ENCODE peak calls at places on chromosomes 3 and 15, in eight cellular contexts. R is fibroblast of lung, Y is SK-N-SH, X is endothelial cell of umbilical vein, N is right cardiac atrium, M is HCT116, H is IMR-90, W is A549. P is an unnamed sample.

GRCh38 chr3:67647390-67647878 is 7.0 kb downstream of the SUCLG2 start:
- DNase-seq in H (peak; percentile 99), R (peak; percentile 99), Y (no peak), N (peak; percentile 43), M (peak; percentile 69), X (peak; percentile 44), W (peak; percentile 98), P (peak; percentile 90)

GRCh38 chr3:194315088-194315964 is 35.8 kb downstream of the CPN2 start:
- DNase-seq in W (peak; percentile 86), R (peak; percentile 86), H (peak; percentile 63), X (peak; percentile 84), M (peak; percentile 63), N (peak; percentile 95), Y (peak; percentile 94), P (peak; percentile 89)

GRCh38 chr15:70160267-70160666 is 62.5 kb upstream of the TLE3 start:
- DNase-seq in N (no peak), W (no peak), M (no peak), X (peak; percentile 59), Y (no peak), H (no peak), R (no peak), P (no peak)

GRCh38 chr3:46571684-46572083 is 5.6 kb upstream of the LRRC2 start:
- DNase-seq in W (no peak), H (no peak), X (no peak), N (no peak), Y (no peak), M (no peak), R (no peak), P (no peak)

GRCh38 chr3:128383316-128384235 is 83.1 kb downstream of the DNAJB8 start:
- DNase-seq in H (peak; percentile 44), X (peak; percentile 86), N (peak; percentile 84), Y (peak; percentile 91), R (peak; percentile 39), W (peak; percentile 40), M (peak; percentile 38), P (peak; percentile 65)

GRCh38 chr3:35670408-35670807 is 31.1 kb downstream of the ARPP21 start:
- DNase-seq in W (no peak), H (no peak), X (no peak), Y (no peak), N (no peak), M (no peak), R (no peak), P (no peak)

GRCh38 chr15:90141646-90142045 is 39.4 kb upstream of the IDH2 start:
- DNase-seq in N (no peak), H (peak; percentile 66), Y (no peak), R (peak; percentile 65), M (no peak), W (no peak), X (peak; percentile 45), P (no peak)

GRCh38 chr3:14439501-14440167 is 37.2 kb downstream of the SLC6A6 start:
- DNase-seq in R (peak; percentile 59), X (peak; percentile 88), H (peak; percentile 52), N (peak; percentile 92), Y (peak; percentile 87), W (no peak), M (no peak), P (no peak)

GRCh38 chr15:88385078-88385700 is 82.0 kb downstream of the MRPL46 start:
- DNase-seq in R (peak; percentile 78), X (no peak), W (peak; percentile 90), Y (no peak), N (no peak), M (no peak), H (peak; percentile 32), P (peak; percentile 84)

GRCh38 chr3:75192065-75192658 is 472.0 kb upstream of the FRG2C start:
- DNase-seq in H (peak; percentile 36), R (peak; percentile 7), N (no peak), W (peak; percentile 37), M (peak; percentile 3), X (peak; percentile 12), Y (peak; percentile 28), P (peak; percentile 34)

GRCh38 chr3:82224661-82225060 is 463.2 kb upstream of the GBE1 start:
- DNase-seq in X (no peak), R (no peak), H (no peak), W (no peak), N (no peak), M (no peak), Y (no peak), P (no peak)

GRCh38 chr3:34012102-34012461 is 213.7 kb downstream of the PDCD6IP start:
- DNase-seq in Y (peak; percentile 18), W (peak; percentile 97), M (peak; percentile 7), H (peak; percentile 100), R (peak; percentile 99), X (peak; percentile 74), N (no peak), P (peak; percentile 93)

GRCh38 chr3:125593991-125594574 is 1.2 kb downstream of the OSBPL11 start:
- DNase-seq in H (no peak), X (peak; percentile 19), W (no peak), R (no peak), M (no peak), N (no peak), Y (no peak), P (no peak)

GRCh38 chr3:167814441-167814951 is 79.0 kb downstream of the SERPINI1 start:
- DNase-seq in R (peak; percentile 83), X (no peak), Y (peak; percentile 21), N (no peak), W (peak; percentile 78), H (peak; percentile 11), M (no peak), P (no peak)

DNA sequence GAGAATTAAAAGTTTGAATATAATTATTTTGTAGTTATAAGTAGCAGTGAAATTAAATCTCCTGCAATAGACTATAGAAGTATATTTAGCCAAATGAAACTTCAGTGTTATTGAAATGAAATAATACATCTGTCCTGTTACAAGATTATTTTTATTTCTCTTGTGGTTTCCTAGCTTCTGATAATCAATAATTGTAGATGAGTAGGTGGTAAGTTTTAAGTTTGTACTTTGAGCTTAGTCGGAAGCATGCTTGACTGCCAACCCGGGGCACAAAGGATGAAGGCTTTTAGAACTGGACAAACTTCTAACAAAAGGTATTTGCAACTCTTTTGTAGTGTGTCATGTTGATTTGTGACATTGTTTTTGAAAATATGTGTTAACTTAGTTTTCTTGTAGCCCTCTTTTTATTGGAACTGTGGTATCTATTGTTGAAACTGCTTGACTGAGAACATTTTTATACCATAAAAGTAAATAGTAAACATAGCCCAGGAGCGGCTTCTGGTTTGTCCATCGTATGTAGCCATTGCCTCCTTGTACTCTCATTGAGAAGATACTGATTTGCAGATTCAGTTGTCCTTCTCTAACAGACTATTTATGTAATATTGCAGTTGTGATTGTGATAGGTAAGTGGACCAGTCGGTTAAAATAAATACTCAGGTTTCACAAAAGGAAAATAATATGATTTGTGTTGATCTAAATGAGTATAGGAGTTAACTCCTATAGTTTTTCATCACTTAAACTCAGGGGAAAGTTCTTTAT is 2.9 kb downstream of the CTNNB1 start:
- DNase-seq in X (peak; percentile 47), M (no peak), N (no peak), H (no peak), W (no peak), R (no peak), Y (no peak), P (peak; percentile 36)
- H3K4me1 ChIP-seq in X (peaks cover 33% of the 10 kb centered on the region), M (peaks cover 20% of the 10 kb centered on the region), N (peaks cover 3% of the 10 kb centered on the region), H (peaks cover 7% of the 10 kb centered on the region), W (peaks cover 47% of the 10 kb centered on the region), R (peaks cover 14% of the 10 kb centered on the region), Y (peaks cover 14% of the 10 kb centered on the region), P (peaks cover 30% of the 10 kb centered on the region)

GRCh38 chr15:64443016-64443415 is 17.4 kb upstream of the ZNF609 start:
- DNase-seq in W (no peak), X (no peak), N (no peak), H (peak; percentile 22), M (no peak), Y (no peak), R (peak; percentile 58), P (no peak)

GRCh38 chr15:64441852-64442251 is 18.5 kb upstream of the ZNF609 start:
- DNase-seq in H (no peak), R (no peak), N (no peak), M (no peak), W (no peak), X (no peak), Y (no peak), P (no peak)

GRCh38 chr15:64447536-64448315 is 12.7 kb upstream of the ZNF609 start:
- DNase-seq in X (no peak), N (no peak), R (no peak), W (no peak), H (no peak), M (no peak), Y (no peak), P (no peak)

GRCh38 chr15:64443747-64444621 is 16.4 kb upstream of the ZNF609 start:
- DNase-seq in R (peak; percentile 93), H (peak; percentile 92), Y (no peak), N (no peak), M (peak; percentile 81), W (peak; percentile 78), X (peak; percentile 93), P (peak; percentile 87)

DNA sequence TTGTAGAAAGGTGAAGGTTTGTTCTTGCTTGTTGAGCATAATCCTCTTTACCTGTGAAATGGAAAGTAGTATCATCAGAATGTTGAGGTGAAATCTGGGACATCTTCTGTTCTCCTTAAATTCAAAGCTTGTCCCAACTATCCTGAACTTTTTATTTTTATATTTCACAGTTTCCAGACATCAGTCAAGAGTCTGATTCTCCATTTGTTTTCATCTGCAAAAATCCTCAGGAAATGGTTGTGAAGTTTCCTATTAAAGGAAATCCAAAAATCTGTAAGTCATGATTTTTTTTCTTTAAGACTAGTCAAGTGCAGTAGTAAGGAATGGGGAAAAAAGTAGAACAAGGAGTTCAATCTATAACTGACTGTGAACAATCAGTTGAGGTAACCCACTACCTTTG is 15.5 kb upstream of the ZNF609 start:
- DNase-seq in W (no peak), H (no peak), Y (no peak), X (no peak), N (no peak), M (no peak), R (no peak), P (no peak)
- H3K27ac ChIP-seq in W (peak overlapping the region; percentile 78), H (peak overlapping the region; percentile 34), Y (peak overlapping the region; percentile 84), X (peak overlapping the region; percentile 97), N (no peak overlapping the region), M (peak overlapping the region; percentile 81), R (no peak overlapping the region), P (peak overlapping the region; percentile 78)

GRCh38 chr3:13335503-13335902 is 84.6 kb downstream of the NUP210 start:
- DNase-seq in X (no peak), Y (no peak), W (no peak), N (no peak), R (no peak), H (no peak), M (no peak), P (no peak)
- H3K4me1 ChIP-seq in X (no peaks in the 10 kb centered on the region), Y (no peaks in the 10 kb centered on the region), W (peaks cover 10% of the 10 kb centered on the region), N (no peaks in the 10 kb centered on the region), R (no peaks in the 10 kb centered on the region), H (no peaks in the 10 kb centered on the region), M (no peaks in the 10 kb centered on the region), P (no peaks in the 10 kb centered on the region)

DNA sequence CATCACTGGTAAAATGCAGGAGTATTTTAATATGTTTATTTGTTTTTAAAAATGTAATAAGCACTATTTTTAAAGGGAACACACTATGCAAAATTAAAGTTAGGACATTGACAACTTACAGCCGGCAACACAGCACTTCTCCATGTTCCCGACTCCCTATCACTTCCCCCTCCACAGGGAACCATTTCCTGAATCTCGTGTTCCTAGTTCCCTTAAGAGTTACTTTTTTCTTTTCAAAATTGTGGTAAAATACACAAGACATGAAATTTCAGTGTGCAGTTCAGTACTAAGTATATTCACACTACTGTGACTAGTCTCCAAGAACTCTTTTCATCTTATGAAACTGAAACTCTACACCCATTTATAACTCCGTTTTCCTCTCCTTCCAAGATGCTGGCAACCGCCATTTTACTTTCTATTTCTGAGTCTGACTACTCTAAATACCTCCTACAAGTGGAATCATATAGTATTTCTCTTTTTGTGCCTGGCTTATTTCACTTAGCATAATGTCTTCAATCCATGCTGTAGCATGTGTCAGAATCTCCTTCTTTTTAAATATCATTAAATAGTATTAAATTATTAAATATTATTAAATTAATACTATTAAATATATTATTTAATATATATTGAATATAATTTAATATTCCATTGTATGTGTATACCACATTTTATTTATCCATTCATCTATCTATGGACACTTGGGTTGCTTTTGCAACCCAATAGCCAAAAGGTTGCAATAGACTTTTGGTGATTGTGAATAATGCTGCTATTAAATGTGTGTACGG is 25.9 kb upstream of the UBE2Q2 start:
- DNase-seq in M (no peak), X (no peak), H (no peak), W (peak; percentile 37), Y (no peak), N (no peak), R (no peak), P (no peak)
- H3K27ac ChIP-seq in M (no peak overlapping the region), X (no peak overlapping the region), H (no peak overlapping the region), W (peak overlapping the region; percentile 12), Y (no peak overlapping the region), N (no peak overlapping the region), R (no peak overlapping the region), P (no peak overlapping the region)

P was measured in mammary epithelial cell.